ENCODE peak calls at places on chromosomes 13 and 19, in ten cellular contexts. J is mucosa of descending colon, E is PC-9, D is Calu3, W is cardiac fibroblast, B is progenitor cell of endocrine pancreas, Q is stomach, H is colonic mucosa, C is left ventricle myocardium inferior, K is brain microvascular endothelial cell. Y is an unnamed sample.

GRCh38 chr13:24516919-24517318 is 4.3 kb upstream of the PARP4 start:
- DNase-seq in Q (no peak), H (no peak), C (no peak), K (no peak), W (no peak), J (no peak), E (no peak), B (no peak), D (no peak), Y (no peak)

GRCh38 chr19:57348136-57348535 is 2.9 kb upstream of the ZNF304 start:
- DNase-seq in H (no peak), D (no peak), W (peak), Q (no peak), K (no peak), J (no peak), B (no peak), C (no peak), E (no peak), Y (no peak)

GRCh38 chr13:110911880-110912279 is 3.0 kb downstream of the ANKRD10 start:
- DNase-seq in K (no peak), C (no peak), D (no peak), Q (no peak), J (no peak), H (no peak), B (no peak), E (peak), W (no peak), Y (no peak)

GRCh38 chr13:51668580-51669195 is 84.4 kb downstream of the WDFY2 start:
- DNase-seq in Q (no peak), J (no peak), D (no peak), E (no peak), K (no peak), H (no peak), B (no peak), C (no peak), W (no peak), Y (no peak)

GRCh38 chr19:35513231-35513974 is at the start of gene DMKN:
- DNase-seq in D (peak), W (peak), H (no peak), K (peak), C (no peak), J (no peak), E (peak), Q (no peak), B (no peak), Y (no peak)

GRCh38 chr13:43368003-43368402 is 344.6 kb downstream of the DNAJC15 start:
- DNase-seq in K (peak), H (no peak), C (no peak), J (no peak), D (no peak), W (no peak), B (no peak), E (peak), Q (no peak), Y (no peak)

GRCh38 chr13:41694902-41695301 is 237.6 kb downstream of the RGCC start:
- DNase-seq in B (no peak), Q (no peak), D (peak), C (peak), H (peak), E (no peak), K (peak), J (no peak), W (peak), Y (peak)

GRCh38 chr13:93450226-93450625 is 223.6 kb downstream of the GPC6 start:
- DNase-seq in E (no peak), K (no peak), C (no peak), W (peak), D (no peak), Q (no peak), J (no peak), B (no peak), H (no peak), Y (no peak)

GRCh38 chr19:33815410-33816340 is 19.0 kb downstream of the KCTD15 start:
- DNase-seq in Q (no peak), J (no peak), D (no peak), B (no peak), K (peak), H (no peak), C (no peak), W (peak), E (no peak), Y (no peak)

GRCh38 chr19:18294467-18294864 is 13.0 kb upstream of the JUND start:
- DNase-seq in B (no peak), D (no peak), C (no peak), E (no peak), Q (peak), K (no peak), J (peak), W (no peak), H (no peak), Y (no peak)

GRCh38 chr13:99322297-99323103 is 15.3 kb upstream of the GPR183 start:
- DNase-seq in H (no peak), E (peak), D (no peak), Q (no peak), W (peak), C (no peak), K (peak), J (no peak), B (no peak), Y (no peak)

GRCh38 chr13:112575680-112576079 is 12.3 kb downstream of the TUBGCP3 start:
- DNase-seq in B (no peak), D (no peak), H (no peak), E (no peak), J (no peak), W (no peak), K (no peak), C (no peak), Q (no peak), Y (no peak)
- TF ChIP-seq CTCF in B (no peak), D (no peak), H (no peak), E (no peak), J (no peak), W (no peak), K (no peak), C (no peak), Q (no peak), Y (no peak)

DNA sequence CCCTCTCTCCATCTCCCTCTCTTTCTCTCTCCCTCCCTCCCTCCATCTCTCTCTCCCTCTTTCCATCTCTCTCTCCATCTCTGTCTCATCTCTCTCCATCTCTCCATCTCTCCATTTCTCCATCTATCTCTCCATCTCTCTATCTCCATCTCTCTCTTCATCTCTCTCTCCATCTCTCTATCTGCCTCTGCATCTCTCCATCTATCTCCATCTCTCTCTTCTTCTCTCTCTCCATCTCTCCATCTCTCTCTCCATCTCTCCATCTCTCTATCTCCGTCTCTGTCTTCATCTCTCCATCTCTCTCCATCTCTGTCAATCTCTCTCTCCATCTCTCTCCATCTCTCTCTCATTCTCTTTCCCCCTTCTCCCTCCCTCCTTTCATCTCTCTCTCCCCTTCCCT is 56.1 kb upstream of the NFIC start:
- DNase-seq in K (no peak), C (no peak), D (no peak), Q (no peak), J (no peak), E (no peak), B (no peak), W (no peak), H (no peak), Y (no peak)
- TF ChIP-seq CTCF in K (no peak), C (no peak), D (no peak), Q (no peak), J (no peak), E (no peak), B (no peak), W (no peak), H (no peak), Y (no peak)

GRCh38 chr19:29121684-29122083 is 91.3 kb downstream of the UQCRFS1 start:
- DNase-seq in E (no peak), C (no peak), J (no peak), Q (no peak), K (no peak), B (no peak), D (peak), W (no peak), H (no peak), Y (no peak)
- TF ChIP-seq CTCF in E (peak), C (peak), J (no peak), Q (no peak), K (no peak), B (peak), D (peak), W (peak), H (no peak), Y (no peak)

DNA sequence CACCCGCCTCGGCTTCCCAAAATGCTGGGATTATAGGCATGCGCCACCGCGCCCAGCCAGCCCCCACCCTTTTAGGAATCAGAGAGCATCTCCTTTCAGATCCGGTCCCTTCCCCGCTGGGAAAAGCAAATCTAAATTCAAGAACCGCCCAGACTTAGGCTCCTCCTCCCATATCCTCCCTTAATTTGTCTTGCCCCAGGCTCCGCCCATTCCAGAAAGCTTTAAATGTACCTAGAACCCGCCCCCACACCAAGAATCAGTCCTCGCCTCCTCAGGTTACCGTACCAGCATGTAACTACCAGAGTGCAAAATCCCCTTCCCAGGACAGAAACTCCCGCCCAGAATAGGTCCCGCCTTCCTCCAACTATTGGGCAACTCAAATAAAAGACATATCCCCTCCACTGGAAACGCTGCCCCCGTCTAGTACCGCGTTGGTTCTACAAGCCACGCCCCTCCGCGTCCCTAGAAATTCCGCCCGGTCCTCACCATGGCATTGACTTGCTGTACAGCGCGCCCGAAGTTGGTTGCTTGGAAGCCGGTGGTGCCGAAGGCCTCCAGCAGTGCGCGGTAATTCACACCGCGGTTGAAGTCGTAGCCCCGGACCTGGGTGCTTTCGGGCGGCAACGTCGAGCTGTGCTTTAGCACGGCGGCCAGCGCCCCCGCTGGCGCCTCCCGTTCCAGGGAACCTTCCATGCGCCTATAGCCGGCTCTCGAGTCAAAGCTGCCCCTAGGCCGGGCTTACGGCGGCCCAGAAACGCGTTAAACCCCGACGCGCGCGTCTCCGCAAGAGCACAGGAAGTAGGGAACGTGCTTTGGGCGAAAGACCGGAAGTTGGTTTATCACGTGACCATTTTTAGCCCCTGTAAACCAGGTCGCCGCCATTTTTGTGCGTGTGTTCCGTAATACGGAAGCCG is at the start of gene DHPS:
- DNase-seq in W (peak), Q (peak), D (peak), B (peak), K (peak), C (peak), E (peak), H (peak), J (peak), Y (peak)
- TF ChIP-seq CTCF in W (no peak), Q (no peak), D (no peak), B (peak), K (no peak), C (no peak), E (peak), H (no peak), J (no peak), Y (no peak)

GRCh38 chr13:21846605-21847004 is 175.7 kb downstream of the FGF9 start:
- DNase-seq in Q (no peak), H (no peak), K (no peak), J (no peak), E (no peak), C (no peak), D (no peak), B (no peak), W (no peak), Y (no peak)

GRCh38 chr13:21853779-21854178 is 182.9 kb downstream of the FGF9 start:
- DNase-seq in D (no peak), C (no peak), B (no peak), H (no peak), J (no peak), W (no peak), Q (no peak), K (no peak), E (no peak), Y (no peak)

GRCh38 chr13:21852043-21852442 is 181.2 kb downstream of the FGF9 start:
- DNase-seq in J (no peak), C (no peak), K (no peak), B (no peak), D (no peak), H (no peak), E (no peak), W (no peak), Q (no peak), Y (no peak)

GRCh38 chr13:21850013-21851006 is 179.4 kb downstream of the FGF9 start:
- DNase-seq in W (peak), K (no peak), C (no peak), H (no peak), E (no peak), D (no peak), Q (no peak), J (no peak), B (no peak), Y (no peak)

GRCh38 chr13:21849323-21849722 is 178.4 kb downstream of the FGF9 start:
- DNase-seq in W (peak), H (no peak), K (no peak), E (no peak), B (no peak), J (no peak), C (no peak), Q (no peak), D (peak), Y (no peak)
- TF ChIP-seq CTCF in W (peak), H (peak), K (peak), E (peak), B (peak), J (no peak), C (peak), Q (peak), D (peak), Y (no peak)

Y was measured in omental fat pad.